ENCODE peak calls at places on chromosomes 6 and 20, in eight cellular contexts. I is amniotic epithelial cell; Y is NCI-H82; G is CD8-positive, alpha-beta T cell; X is HS-27A; A is OCI-LY7; O is right cardiac atrium; S is 8988T. M is an unnamed sample.

GRCh38 chr20:23668477-23668951 is 20.3 kb downstream of the CST4 start:
- DNase-seq in I (peak), Y (peak), G (no peak), X (peak), A (peak), O (peak), S (peak), M (peak)

GRCh38 chr6:8017276-8017701 is 46.9 kb downstream of the BLOC1S5 start:
- DNase-seq in I (no peak), Y (no peak), G (no peak), X (no peak), A (peak), O (no peak), S (no peak), M (no peak)

GRCh38 chr6:125314019-125314581 is 12.3 kb upstream of the HDDC2 start:
- DNase-seq in I (peak), Y (peak), G (no peak), X (no peak), A (peak), O (peak), S (no peak), M (peak)

GRCh38 chr20:997486-997885 is 4.6 kb downstream of the RSPO4 start:
- DNase-seq in I (no peak), Y (no peak), G (no peak), X (no peak), A (no peak), O (no peak), S (no peak), M (no peak)

GRCh38 chr20:50815162-50815989 is 20.5 kb downstream of the BCAS4 start:
- DNase-seq in I (peak), Y (no peak), G (no peak), X (no peak), A (peak), O (no peak), S (no peak), M (no peak)

GRCh38 chr6:33442283-33442682 is 12.1 kb upstream of the ZBTB9 start:
- DNase-seq in I (no peak), Y (no peak), G (no peak), X (no peak), A (no peak), O (no peak), S (no peak), M (no peak)

GRCh38 chr6:117840541-117840983 is 66.5 kb upstream of the SLC35F1 start:
- DNase-seq in I (peak), Y (peak), G (no peak), X (peak), A (peak), O (no peak), S (no peak), M (peak)

GRCh38 chr20:36975085-36975829 is 23.7 kb upstream of the SAMHD1 start:
- DNase-seq in I (no peak), Y (no peak), G (peak), X (no peak), A (peak), O (no peak), S (no peak), M (no peak)

GRCh38 chr6:169824021-169824420 is 72.6 kb downstream of the ERMARD start:
- DNase-seq in I (no peak), Y (no peak), G (no peak), X (no peak), A (no peak), O (peak), S (no peak), M (no peak)

GRCh38 chr6:25866011-25866410 is 8.0 kb downstream of the SLC17A3 start:
- DNase-seq in I (peak), Y (no peak), G (peak), X (no peak), A (no peak), O (no peak), S (no peak), M (no peak)

GRCh38 chr20:50719328-50719727 is 12.1 kb upstream of the PARD6B start:
- DNase-seq in I (no peak), Y (no peak), G (no peak), X (no peak), A (no peak), O (no peak), S (no peak), M (no peak)

GRCh38 chr6:142015011-142015410 is 117.7 kb upstream of the GJE1 start:
- DNase-seq in I (no peak), Y (no peak), G (no peak), X (no peak), A (no peak), O (no peak), S (no peak), M (no peak)

GRCh38 chr6:158631678-158632537 is 12.6 kb downstream of the DYNLT1 start:
- DNase-seq in I (peak), Y (no peak), G (no peak), X (no peak), A (no peak), O (peak), S (no peak), M (no peak)

GRCh38 chr6:37059344-37060194 is 54.1 kb downstream of the FGD2 start:
- DNase-seq in I (peak), Y (no peak), G (no peak), X (peak), A (no peak), O (peak), S (peak), M (no peak)

GRCh38 chr6:107819217-107819616 is 4.9 kb downstream of the SCML4 start:
- DNase-seq in I (no peak), Y (peak), G (peak), X (no peak), A (no peak), O (no peak), S (no peak), M (peak)

GRCh38 chr6:130018830-130019795 is 732 bp downstream of the L3MBTL3 start:
- DNase-seq in I (no peak), Y (peak), G (peak), X (no peak), A (peak), O (peak), S (peak), M (peak)

GRCh38 chr6:44489912-44490604 is 102.6 kb downstream of the CDC5L start:
- DNase-seq in I (peak), Y (no peak), G (no peak), X (peak), A (no peak), O (no peak), S (peak), M (no peak)

GRCh38 chr6:50976907-50977306 is 158.2 kb downstream of the TFAP2B start:
- DNase-seq in I (no peak), Y (no peak), G (no peak), X (no peak), A (no peak), O (no peak), S (no peak), M (no peak)

GRCh38 chr20:22826306-22827230 is 208.5 kb upstream of the SSTR4 start:
- DNase-seq in I (no peak), Y (no peak), G (no peak), X (no peak), A (no peak), O (no peak), S (no peak), M (no peak)

GRCh38 chr6:4210619-4211419 is 75.4 kb upstream of the ECI2 start:
- DNase-seq in I (peak), Y (peak), G (peak), X (peak), A (peak), O (peak), S (no peak), M (peak)

GRCh38 chr6:87670707-87671106 is 31.3 kb downstream of the AKIRIN2 start:
- DNase-seq in I (no peak), Y (no peak), G (no peak), X (no peak), A (no peak), O (no peak), S (no peak), M (no peak)

GRCh38 chr20:58829531-58829941 is 21.2 kb downstream of the GNAS-AS1 start:
- DNase-seq in I (peak), Y (peak), G (no peak), X (no peak), A (no peak), O (no peak), S (no peak), M (peak)

GRCh38 chr6:119078449-119079287 is at the start of gene FAM184A:
- DNase-seq in I (peak), Y (peak), G (peak), X (peak), A (no peak), O (peak), S (peak), M (peak)

GRCh38 chr20:461254-462198 is 807 bp downstream of the TBC1D20 start:
- DNase-seq in I (peak), Y (peak), G (peak), X (peak), A (peak), O (peak), S (peak), M (peak)

GRCh38 chr6:34819571-34820480 is 27.9 kb downstream of the BLTP3A start:
- DNase-seq in I (no peak), Y (peak), G (no peak), X (no peak), A (no peak), O (no peak), S (no peak), M (no peak)

M was measured in NCI-H524.